ENCODE peak calls at places on chromosomes 11 and 22, in ten cellular contexts. G, H, M, X, J, O, P, T, Q and E are unnamed samples.

GRCh38 chr22:41752011-41752975 is 48.2 kb upstream of the CCDC134 start:
- DNase-seq in G (no peak), H (no peak), M (no peak), X (no peak), J (no peak), O (no peak), P (no peak), T (no peak), Q (no peak), E (no peak)

GRCh38 chr11:124891390-124891861 is 6.2 kb downstream of the ROBO4 start:
- DNase-seq in G (no peak), H (no peak), M (no peak), X (no peak), J (no peak), O (no peak), P (no peak), T (peak), Q (no peak), E (no peak)

GRCh38 chr11:119666463-119667131 is 62.4 kb downstream of the NECTIN1 start:
- DNase-seq in G (no peak), H (peak), M (peak), X (peak), J (peak), O (peak), P (peak), T (peak), Q (no peak), E (peak)

GRCh38 chr11:1792461-1792860 is 28.7 kb upstream of the CTSD start:
- DNase-seq in G (no peak), H (no peak), M (no peak), X (no peak), J (no peak), O (no peak), P (no peak), T (no peak), Q (no peak), E (no peak)

GRCh38 chr22:43885786-43886185 is 6.0 kb downstream of the PNPLA5 start:
- DNase-seq in G (no peak), H (no peak), M (no peak), X (no peak), J (no peak), O (no peak), P (no peak), T (no peak), Q (no peak), E (no peak)

GRCh38 chr11:101509911-101510310 is 73.9 kb downstream of the TRPC6 start:
- DNase-seq in G (no peak), H (no peak), M (no peak), X (no peak), J (no peak), O (no peak), P (no peak), T (no peak), Q (no peak), E (no peak)

GRCh38 chr11:110196884-110197420 is 99.5 kb downstream of the RDX start:
- DNase-seq in G (no peak), H (no peak), M (no peak), X (no peak), J (no peak), O (no peak), P (no peak), T (no peak), Q (no peak), E (no peak)

GRCh38 chr11:61550665-61551227 is 30.1 kb downstream of the SYT7 start:
- DNase-seq in G (no peak), H (no peak), M (no peak), X (no peak), J (no peak), O (no peak), P (no peak), T (no peak), Q (no peak), E (no peak)

GRCh38 chr11:15104166-15104565 is 10.6 kb upstream of the INSC start:
- DNase-seq in G (no peak), H (no peak), M (no peak), X (no peak), J (no peak), O (no peak), P (no peak), T (no peak), Q (no peak), E (no peak)

GRCh38 chr11:60363542-60364525 is 14.5 kb upstream of the MS4A7 start:
- DNase-seq in G (no peak), H (peak), M (peak), X (peak), J (peak), O (peak), P (peak), T (no peak), Q (no peak), E (peak)

GRCh38 chr22:32341122-32341740 is 16.4 kb upstream of the RFPL3 start:
- DNase-seq in G (no peak), H (no peak), M (no peak), X (no peak), J (no peak), O (no peak), P (no peak), T (no peak), Q (no peak), E (peak)

GRCh38 chr11:27241316-27242122 is 121.5 kb downstream of the CCDC34 start:
- DNase-seq in G (peak), H (no peak), M (no peak), X (no peak), J (peak), O (no peak), P (no peak), T (no peak), Q (peak), E (peak)

GRCh38 chr22:20395897-20396287 is 1.9 kb downstream of the ZNF74 start:
- DNase-seq in G (no peak), H (no peak), M (no peak), X (no peak), J (no peak), O (no peak), P (no peak), T (no peak), Q (no peak), E (no peak)

GRCh38 chr22:34851918-34852662 is 213.9 kb upstream of the ISX start:
- DNase-seq in G (no peak), H (no peak), M (no peak), X (no peak), J (no peak), O (no peak), P (no peak), T (no peak), Q (no peak), E (no peak)

GRCh38 chr11:63614136-63614664 is at the start of gene PLAAT3:
- DNase-seq in G (no peak), H (peak), M (peak), X (no peak), J (peak), O (peak), P (peak), T (peak), Q (no peak), E (peak)

GRCh38 chr11:88683024-88683423 is 345.5 kb upstream of the CTSC start:
- DNase-seq in G (no peak), H (no peak), M (no peak), X (no peak), J (no peak), O (peak), P (no peak), T (no peak), Q (no peak), E (no peak)

GRCh38 chr11:94494200-94494545 is 389 bp downstream of the ANKRD49 start:
- DNase-seq in G (no peak), H (no peak), M (no peak), X (no peak), J (no peak), O (no peak), P (no peak), T (no peak), Q (no peak), E (no peak)

GRCh38 chr22:39374191-39374590 is 24.4 kb downstream of the SYNGR1 start:
- DNase-seq in G (no peak), H (no peak), M (no peak), X (no peak), J (no peak), O (no peak), P (no peak), T (no peak), Q (no peak), E (no peak)

GRCh38 chr11:103413266-103413888 is 304.2 kb downstream of the DYNC2H1 start:
- DNase-seq in G (no peak), H (no peak), M (no peak), X (no peak), J (no peak), O (no peak), P (no peak), T (no peak), Q (no peak), E (no peak)

GRCh38 chr11:135027461-135027860 is 615.4 kb upstream of the B3GAT1 start:
- DNase-seq in G (no peak), H (no peak), M (no peak), X (no peak), J (peak), O (no peak), P (peak), T (no peak), Q (no peak), E (peak)

GRCh38 chr11:17544181-17544622 is at the start of gene USH1C:
- DNase-seq in G (no peak), H (no peak), M (peak), X (no peak), J (peak), O (no peak), P (no peak), T (peak), Q (no peak), E (no peak)

GRCh38 chr11:93285430-93285829 is 45.1 kb upstream of the DEUP1 start:
- DNase-seq in G (no peak), H (no peak), M (no peak), X (no peak), J (no peak), O (no peak), P (no peak), T (no peak), Q (no peak), E (no peak)

GRCh38 chr11:74754507-74755255 is 6.0 kb downstream of the RNF169 start:
- DNase-seq in G (peak), H (no peak), M (no peak), X (no peak), J (peak), O (no peak), P (no peak), T (no peak), Q (peak), E (peak)

GRCh38 chr22:42214625-42215415 is 55.6 kb downstream of the TCF20 start:
- DNase-seq in G (no peak), H (peak), M (no peak), X (no peak), J (no peak), O (no peak), P (no peak), T (peak), Q (no peak), E (no peak)

GRCh38 chr22:19831016-19831415 is 23.7 kb downstream of the GNB1L start:
- DNase-seq in G (no peak), H (no peak), M (no peak), X (no peak), J (no peak), O (no peak), P (no peak), T (no peak), Q (no peak), E (no peak)

GRCh38 chr11:44744160-44744559 is 17.4 kb downstream of the TSPAN18 start:
- DNase-seq in G (no peak), H (no peak), M (no peak), X (no peak), J (no peak), O (no peak), P (no peak), T (no peak), Q (no peak), E (no peak)

GRCh38 chr11:22703040-22703439 is 36.6 kb downstream of the GAS2 start:
- DNase-seq in G (peak), H (no peak), M (peak), X (no peak), J (peak), O (peak), P (no peak), T (no peak), Q (no peak), E (peak)

GRCh38 chr22:30116362-30117117 is 36.3 kb downstream of the HORMAD2 start:
- DNase-seq in G (peak), H (no peak), M (no peak), X (no peak), J (no peak), O (no peak), P (no peak), T (no peak), Q (peak), E (peak)

GRCh38 chr11:121476379-121477032 is 23.7 kb upstream of the SORL1-AS1 start:
- DNase-seq in G (no peak), H (no peak), M (no peak), X (no peak), J (no peak), O (peak), P (no peak), T (no peak), Q (no peak), E (no peak)

GRCh38 chr11:29310706-29311342 is 706.0 kb downstream of the KCNA4 start:
- DNase-seq in G (no peak), H (no peak), M (no peak), X (no peak), J (no peak), O (no peak), P (no peak), T (no peak), Q (no peak), E (no peak)

GRCh38 chr11:73851046-73851764 is 25.4 kb downstream of the COA4 start:
- DNase-seq in G (no peak), H (no peak), M (no peak), X (no peak), J (no peak), O (no peak), P (no peak), T (no peak), Q (no peak), E (no peak)

GRCh38 chr11:130050272-130050671 is 19.4 kb upstream of the APLP2 start:
- DNase-seq in G (no peak), H (no peak), M (no peak), X (no peak), J (no peak), O (no peak), P (no peak), T (no peak), Q (no peak), E (peak)

GRCh38 chr11:47188262-47188661 is 2.0 kb upstream of the PACSIN3 start:
- DNase-seq in G (no peak), H (no peak), M (no peak), X (no peak), J (no peak), O (no peak), P (no peak), T (no peak), Q (no peak), E (no peak)

GRCh38 chr11:88454881-88455280 is 117.3 kb upstream of the CTSC start:
- DNase-seq in G (no peak), H (no peak), M (no peak), X (no peak), J (no peak), O (no peak), P (no peak), T (no peak), Q (no peak), E (peak)

GRCh38 chr11:77093056-77093891 is 9.4 kb upstream of the OMP start:
- DNase-seq in G (no peak), H (no peak), M (no peak), X (no peak), J (no peak), O (no peak), P (no peak), T (no peak), Q (no peak), E (no peak)

GRCh38 chr22:42937164-42937854 is 77.6 kb downstream of the PACSIN2 start:
- DNase-seq in G (no peak), H (no peak), M (no peak), X (peak), J (peak), O (no peak), P (peak), T (no peak), Q (peak), E (peak)

GRCh38 chr11:113949891-113950290 is 25.0 kb upstream of the HTR3A start:
- DNase-seq in G (no peak), H (no peak), M (no peak), X (no peak), J (no peak), O (no peak), P (no peak), T (no peak), Q (no peak), E (no peak)

GRCh38 chr11:10916674-10917073 is 58.8 kb upstream of the ZBED5 start:
- DNase-seq in G (no peak), H (no peak), M (no peak), X (no peak), J (no peak), O (no peak), P (no peak), T (no peak), Q (no peak), E (no peak)

GRCh38 chr11:124150684-124151083 is 32.5 kb upstream of the OR10D3 start:
- DNase-seq in G (no peak), H (no peak), M (no peak), X (no peak), J (no peak), O (no peak), P (no peak), T (no peak), Q (no peak), E (no peak)